ENCODE peak calls at places on chromosomes 3 and 15, in ten cellular contexts. R is transverse colon; U is nucleus accumbens; L is stimulated activated CD4-positive, alpha-beta T cell treated with anti-CD3 and anti-CD28 coated beads, Interleukin-1b, Interleukin-23, amount 100 ng/mL, for 24 hours; G is GM23338; D is GOT3; P is neural progenitor cell; T is stimulated activated CD8-positive, alpha-beta memory T cell treated with anti-CD3 and anti-CD28 coated beads, Interleukin-2, amount 100 ng/mL, for 48 hours; X is SW480; V is glutamatergic neuron. M is an unnamed sample.

GRCh38 chr3:72353236-72354105 is 494.8 kb downstream of the SHQ1 start:
- DNase-seq in U (no peak), D (no peak), T (no peak), P (no peak), G (no peak), R (no peak), X (no peak), L (no peak), V (no peak), M (no peak)

GRCh38 chr3:192566706-192567290 is 160.5 kb downstream of the FGF12 start:
- DNase-seq in G (peak; percentile 86), X (peak; percentile 83), D (no peak), U (peak; percentile 39), R (peak; percentile 54), P (peak; percentile 80), T (peak; percentile 12), L (peak; percentile 58), V (peak; percentile 79), M (peak; percentile 36)

GRCh38 chr15:52093539-52094502 is 18.8 kb downstream of the BCL2L10 start:
- DNase-seq in U (no peak), L (no peak), T (no peak), V (no peak), R (no peak), D (peak; percentile 51), G (no peak), X (no peak), P (no peak), M (peak; percentile 19)

GRCh38 chr15:72737723-72738122 is 45.8 kb downstream of the ADPGK start:
- DNase-seq in X (no peak), T (no peak), P (no peak), V (no peak), L (no peak), G (no peak), D (no peak), U (no peak), R (no peak), M (no peak)

GRCh38 chr3:20125912-20126311 is 60.1 kb downstream of the SGO1 start:
- DNase-seq in D (no peak), V (no peak), R (peak; percentile 23), G (no peak), L (no peak), X (no peak), U (no peak), T (no peak), P (no peak), M (no peak)

GRCh38 chr3:171458857-171459129 is 1.4 kb downstream of the TNIK start:
- DNase-seq in T (no peak), X (no peak), L (no peak), P (peak; percentile 48), G (peak; percentile 76), V (no peak), R (no peak), D (no peak), U (no peak), M (no peak)

GRCh38 chr3:79297242-79297641 is 470.6 kb downstream of the ROBO1 start:
- DNase-seq in L (no peak), V (no peak), G (peak; percentile 4), R (no peak), T (no peak), X (peak; percentile 49), U (no peak), D (no peak), P (no peak), M (no peak)

GRCh38 chr15:71678191-71678590 is 132.2 kb upstream of the NR2E3 start:
- DNase-seq in P (no peak), G (no peak), T (no peak), L (no peak), R (no peak), U (no peak), D (no peak), X (no peak), V (no peak), M (no peak)

GRCh38 chr3:39372831-39373230 is 10.3 kb upstream of the SLC25A38 start:
- DNase-seq in D (no peak), T (no peak), V (no peak), P (no peak), R (no peak), G (no peak), L (no peak), X (no peak), U (no peak), M (no peak)

GRCh38 chr15:100762913-100763627 is 116.6 kb upstream of the ALDH1A3 start:
- DNase-seq in D (no peak), R (no peak), T (no peak), P (no peak), X (no peak), G (no peak), U (no peak), V (no peak), L (no peak), M (no peak)

GRCh38 chr3:194748229-194748628 is 62.5 kb downstream of the FAM43A start:
- DNase-seq in U (no peak), G (peak; percentile 53), T (no peak), D (no peak), P (peak; percentile 72), V (no peak), L (no peak), X (no peak), R (no peak), M (no peak)

GRCh38 chr3:5298453-5298852 is 110.9 kb downstream of the EDEM1 start:
- DNase-seq in G (no peak), X (peak; percentile 21), D (no peak), U (no peak), V (no peak), L (no peak), T (no peak), P (no peak), R (no peak), M (no peak)

GRCh38 chr15:67110400-67110799 is 45.0 kb downstream of the SMAD3 start:
- DNase-seq in T (no peak), U (no peak), R (no peak), X (no peak), G (no peak), D (no peak), P (no peak), L (no peak), V (no peak), M (no peak)

GRCh38 chr15:83300826-83301225 is 16.4 kb upstream of the BNC1 start:
- DNase-seq in P (no peak), G (no peak), V (no peak), T (no peak), U (no peak), X (no peak), R (no peak), D (no peak), L (no peak), M (no peak)

GRCh38 chr15:73650387-73651126 is 17.4 kb upstream of the NPTN start:
- DNase-seq in R (no peak), L (no peak), G (no peak), P (no peak), U (no peak), X (no peak), D (no peak), V (no peak), T (no peak), M (no peak)

GRCh38 chr3:123644358-123644757 is 59.5 kb upstream of the HACD2 start:
- DNase-seq in T (no peak), P (no peak), V (no peak), G (no peak), U (no peak), D (no peak), L (no peak), R (no peak), X (no peak), M (no peak)

GRCh38 chr3:4060064-4060463 is 243.1 kb upstream of the SETMAR start:
- DNase-seq in X (peak; percentile 8), P (peak; percentile 43), L (no peak), T (no peak), R (no peak), D (no peak), U (no peak), V (no peak), G (no peak), M (no peak)

GRCh38 chr3:153052096-153052460 is 109.9 kb upstream of the RAP2B start:
- DNase-seq in D (no peak), G (no peak), R (peak; percentile 27), X (no peak), V (peak; percentile 28), T (no peak), U (no peak), P (no peak), L (no peak), M (no peak)

GRCh38 chr3:116046350-116046749 is 398.9 kb downstream of the LSAMP start:
- DNase-seq in G (no peak), D (no peak), U (no peak), T (no peak), P (peak; percentile 15), R (no peak), V (no peak), X (no peak), L (no peak), M (no peak)

GRCh38 chr3:56122911-56123310 is 345.4 kb downstream of the ERC2 start:
- DNase-seq in X (no peak), T (no peak), L (no peak), G (no peak), R (no peak), V (no peak), U (no peak), P (no peak), D (no peak), M (no peak)

GRCh38 chr3:149765762-149766334 is 13.6 kb upstream of the COMMD2 start:
- DNase-seq in G (peak; percentile 55), D (no peak), V (no peak), T (no peak), U (no peak), L (no peak), R (no peak), X (peak; percentile 29), P (peak; percentile 27), M (no peak)

GRCh38 chr3:37386627-37387230 is 212.3 kb upstream of the LRRFIP2 start:
- DNase-seq in P (no peak), L (no peak), X (no peak), T (no peak), R (no peak), G (no peak), D (no peak), U (no peak), V (no peak), M (no peak)

GRCh38 chr3:31094048-31094447 is 199.6 kb upstream of the GADL1 start:
- DNase-seq in G (no peak), R (no peak), V (no peak), T (no peak), U (no peak), P (no peak), L (no peak), D (no peak), X (no peak), M (no peak)

GRCh38 chr3:86995537-86995936 is 4.6 kb upstream of the VGLL3 start:
- DNase-seq in P (no peak), T (no peak), L (no peak), R (no peak), X (peak; percentile 57), U (no peak), V (no peak), G (no peak), D (no peak), M (no peak)

GRCh38 chr3:48679416-48680380 is 6.0 kb downstream of the NCKIPSD start:
- DNase-seq in R (no peak), U (no peak), X (no peak), G (no peak), P (no peak), T (no peak), L (no peak), V (no peak), D (no peak), M (no peak)

GRCh38 chr15:40302288-40302886 is 5.3 kb downstream of the PLCB2 start:
- DNase-seq in D (no peak), X (no peak), P (no peak), U (no peak), V (no peak), L (no peak), R (no peak), T (no peak), G (no peak), M (no peak)

GRCh38 chr3:49283997-49284396 is 7.0 kb upstream of the C3orf62 start:
- DNase-seq in X (no peak), P (no peak), V (no peak), T (no peak), R (no peak), D (no peak), U (no peak), L (no peak), G (no peak), M (no peak)

GRCh38 chr3:41307065-41307464 is 107.8 kb downstream of the CTNNB1 start:
- DNase-seq in D (no peak), G (no peak), V (peak; percentile 63), R (no peak), T (no peak), X (no peak), U (no peak), L (no peak), P (no peak), M (no peak)

M was measured in thoracic aorta.